ENCODE peak calls at places on chromosomes 2 and 18, in four cellular contexts. O is HT-29, D is GM13977, R is neural crest cell. I is an unnamed sample.

GRCh38 chr2:109612991-109613921 is 510 bp downstream of the SEPTIN10 start:
- DNase-seq in O (peak; percentile 53), D (peak; percentile 40), R (no peak), I (no peak)

GRCh38 chr2:98142106-98142815 is 55.3 kb downstream of the VWA3B start:
- DNase-seq in R (no peak), D (no peak), O (no peak), I (no peak)

GRCh38 chr2:64516651-64517510 is 7.2 kb upstream of the AFTPH start:
- DNase-seq in D (no peak), O (no peak), R (no peak), I (no peak)

GRCh38 chr2:215903208-215903607 is 110.1 kb downstream of the MREG start:
- DNase-seq in R (no peak), D (no peak), O (no peak), I (no peak)

GRCh38 chr2:101012706-101013181 is 10.7 kb downstream of the RPL31 start:
- DNase-seq in O (peak; percentile 65), R (peak; percentile 54), D (no peak), I (no peak)

GRCh38 chr18:7598167-7599062 is 31.3 kb downstream of the PTPRM start:
- DNase-seq in R (no peak), O (no peak), D (no peak), I (no peak)

GRCh38 chr2:172102159-172102857 is 392 bp downstream of the DLX2 start:
- DNase-seq in O (peak; percentile 36), R (no peak), D (peak; percentile 26), I (no peak)

GRCh38 chr2:33437815-33438214 is 38.6 kb upstream of the RASGRP3 start:
- DNase-seq in D (no peak), R (no peak), O (no peak), I (no peak)

GRCh38 chr2:68767996-68768395 is 33.4 kb downstream of the ARHGAP25 start:
- DNase-seq in R (no peak), D (no peak), O (no peak), I (no peak)

GRCh38 chr2:204670124-204670523 is 124.8 kb downstream of the PARD3B start:
- DNase-seq in O (no peak), D (no peak), R (no peak), I (no peak)

GRCh38 chr2:162317058-162317742 is 1.3 kb downstream of the IFIH1 start:
- DNase-seq in R (no peak), O (no peak), D (no peak), I (no peak)

GRCh38 chr2:216551234-216551633 is 52.6 kb downstream of the RPL37A start:
- DNase-seq in O (no peak), R (no peak), D (no peak), I (no peak)

GRCh38 chr2:133812826-133813617 is 244.8 kb upstream of the NCKAP5 start:
- DNase-seq in R (no peak), D (no peak), O (peak; percentile 10), I (no peak)

GRCh38 chr2:18619091-18619490 is 29.7 kb upstream of the NT5C1B start:
- DNase-seq in O (no peak), R (no peak), D (no peak), I (no peak)

GRCh38 chr2:224865016-224865415 is 148.9 kb upstream of the CCDC195 start:
- DNase-seq in D (no peak), O (no peak), R (no peak), I (no peak)

GRCh38 chr18:4455113-4455811 is at the start of gene DLGAP1:
- DNase-seq in D (peak; percentile 60), R (peak; percentile 68), O (no peak), I (no peak)

GRCh38 chr2:39033980-39034379 is 86.9 kb downstream of the SOS1 start:
- DNase-seq in R (no peak), D (no peak), O (no peak), I (no peak)

GRCh38 chr2:66581461-66582363 is 146.8 kb downstream of the MEIS1 start:
- DNase-seq in R (peak; percentile 33), O (no peak), D (no peak), I (no peak)

GRCh38 chr2:112465373-112465772 is 16.6 kb upstream of the TTL start:
- DNase-seq in R (no peak), D (no peak), O (peak; percentile 7), I (no peak)

GRCh38 chr2:109213646-109214417 is 84.8 kb downstream of the SH3RF3 start:
- DNase-seq in O (peak; percentile 19), D (peak; percentile 44), R (no peak), I (no peak)

GRCh38 chr2:143705108-143705686 is 576.0 kb downstream of the ARHGAP15 start:
- DNase-seq in D (no peak), O (no peak), R (no peak), I (no peak)

GRCh38 chr18:37408676-37409305 is 156.8 kb downstream of the CELF4 start:
- DNase-seq in R (no peak), D (no peak), O (no peak), I (no peak)

GRCh38 chr2:161788175-161788574 is 164.0 kb downstream of the SLC4A10 start:
- DNase-seq in D (no peak), O (no peak), R (no peak), I (no peak)

GRCh38 chr2:231452799-231453508 is 11.3 kb downstream of the NCL start:
- DNase-seq in O (peak; percentile 43), D (no peak), R (no peak), I (no peak)